ENCODE peak calls at places on chromosomes 3 and 15, in four cellular contexts. One of them, this sample, is unnamed.

GRCh38 chr3:3766140-3766539 is 33.1 kb upstream of the LRRN1 start:
- DNase-seq in K562: no peak
- DNase-seq in H1: no peak
- DNase-seq in SK-N-SH: no peak
- DNase-seq in this sample: no peak

GRCh38 chr3:17678116-17678741 is 64.2 kb downstream of the TBC1D5 start:
- DNase-seq in K562: no peak
- DNase-seq in SK-N-SH: no peak
- DNase-seq in H1: no peak
- DNase-seq in this sample: no peak

GRCh38 chr3:20064796-20065564 is 24.7 kb downstream of the KAT2B start:
- DNase-seq in SK-N-SH: no peak
- DNase-seq in K562: peak; percentile 70
- DNase-seq in H1: no peak
- DNase-seq in this sample: no peak

GRCh38 chr15:58498821-58499580 is 67.2 kb downstream of the LIPC start:
- DNase-seq in K562: no peak
- DNase-seq in H1: no peak
- DNase-seq in SK-N-SH: no peak
- DNase-seq in this sample: no peak

GRCh38 chr3:43768594-43768993 is 77.9 kb downstream of the ABHD5 start:
- DNase-seq in H1: no peak
- DNase-seq in K562: no peak
- DNase-seq in SK-N-SH: no peak
- DNase-seq in this sample: no peak

GRCh38 chr15:45522931-45523331 is 376 bp upstream of the SLC30A4 start:
- DNase-seq in K562: no peak
- DNase-seq in H1: no peak
- DNase-seq in SK-N-SH: no peak
- DNase-seq in this sample: no peak

GRCh38 chr3:64815195-64815627 is 127.4 kb upstream of the ADAMTS9 start:
- DNase-seq in K562: no peak
- DNase-seq in H1: no peak
- DNase-seq in SK-N-SH: peak; percentile 19
- DNase-seq in this sample: no peak

GRCh38 chr15:68304611-68305337 is 27.2 kb downstream of the FEM1B start:
- DNase-seq in K562: no peak
- DNase-seq in SK-N-SH: no peak
- DNase-seq in H1: peak; percentile 63
- DNase-seq in this sample: no peak

GRCh38 chr15:68729789-68730201 is 90.9 kb downstream of the ANP32A start:
- DNase-seq in SK-N-SH: no peak
- DNase-seq in H1: no peak
- DNase-seq in K562: no peak
- DNase-seq in this sample: no peak

GRCh38 chr3:111747490-111747889 is 111.6 kb upstream of the PHLDB2 start:
- DNase-seq in SK-N-SH: no peak
- DNase-seq in H1: no peak
- DNase-seq in K562: no peak
- DNase-seq in this sample: no peak

GRCh38 chr15:58478579-58478978 is 46.8 kb downstream of the LIPC start:
- DNase-seq in SK-N-SH: no peak
- DNase-seq in K562: no peak
- DNase-seq in H1: no peak
- DNase-seq in this sample: no peak

GRCh38 chr3:65412591-65412990 is 626.1 kb downstream of the MAGI1 start:
- DNase-seq in H1: no peak
- DNase-seq in SK-N-SH: no peak
- DNase-seq in K562: no peak
- DNase-seq in this sample: no peak

GRCh38 chr15:78571382-78571781 is 6.1 kb downstream of the CHRNA5 start:
- DNase-seq in H1: no peak
- DNase-seq in SK-N-SH: no peak
- DNase-seq in K562: no peak
- DNase-seq in this sample: no peak

GRCh38 chr3:146160964-146161724 is at the start of gene PLOD2:
- DNase-seq in SK-N-SH: peak; percentile 54
- DNase-seq in H1: peak; percentile 77
- DNase-seq in K562: peak; percentile 9
- DNase-seq in this sample: no peak

GRCh38 chr3:149739396-149739795 is 12.9 kb downstream of the COMMD2 start:
- DNase-seq in SK-N-SH: no peak
- DNase-seq in K562: no peak
- DNase-seq in H1: no peak
- DNase-seq in this sample: no peak

GRCh38 chr3:188349276-188349962 is 195.5 kb downstream of the LPP start:
- DNase-seq in H1: no peak
- DNase-seq in K562: no peak
- DNase-seq in SK-N-SH: no peak
- DNase-seq in this sample: no peak

GRCh38 chr3:60146121-60146520 is 1096.3 kb upstream of the CFAP20DC start:
- DNase-seq in SK-N-SH: no peak
- DNase-seq in H1: no peak
- DNase-seq in K562: no peak
- DNase-seq in this sample: no peak

GRCh38 chr3:143775401-143775970 is 72.8 kb downstream of the SLC9A9 start:
- DNase-seq in K562: peak; percentile 59
- DNase-seq in SK-N-SH: peak; percentile 33
- DNase-seq in H1: no peak
- DNase-seq in this sample: no peak

DNA sequence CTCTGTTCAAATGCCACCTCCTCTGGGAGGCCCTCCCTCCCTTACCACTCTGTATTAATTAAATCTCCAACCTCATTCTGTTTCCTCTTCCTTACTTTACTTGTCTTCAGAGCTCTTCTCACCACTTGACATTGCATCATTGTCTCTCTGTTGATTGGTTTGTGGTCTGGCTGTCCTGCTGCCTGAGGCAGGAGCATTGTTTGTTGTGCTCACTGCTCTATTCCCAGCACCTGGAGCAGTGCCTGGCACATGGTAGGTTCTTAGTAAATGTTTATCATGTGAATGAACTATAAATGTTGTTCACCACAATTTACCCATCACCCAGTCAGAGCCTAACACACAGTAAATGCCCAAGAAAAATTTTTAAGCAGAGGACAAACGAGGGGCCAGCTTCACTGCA is 6.7 kb upstream of the BFSP2 start:
- DNase-seq in H1: no peak
- DNase-seq in K562: no peak
- DNase-seq in SK-N-SH: no peak
- DNase-seq in this sample: no peak
- TF ChIP-seq NRF1 in H1: no peak
- TF ChIP-seq NRF1 in K562: no peak
- TF ChIP-seq NRF1 in SK-N-SH: no peak
- TF ChIP-seq NRF1 in this sample: no peak

GRCh38 chr3:24235121-24235520 is 259.5 kb downstream of the THRB start:
- DNase-seq in K562: no peak
- DNase-seq in SK-N-SH: no peak
- DNase-seq in H1: no peak
- DNase-seq in this sample: no peak

GRCh38 chr3:24240306-24240705 is 254.3 kb downstream of the THRB start:
- DNase-seq in H1: no peak
- DNase-seq in SK-N-SH: no peak
- DNase-seq in K562: no peak
- DNase-seq in this sample: no peak

GRCh38 chr3:24242012-24242698 is 252.5 kb downstream of the THRB start:
- DNase-seq in SK-N-SH: no peak
- DNase-seq in K562: no peak
- DNase-seq in H1: no peak
- DNase-seq in this sample: no peak

GRCh38 chr3:24232784-24233183 is 261.9 kb downstream of the THRB start:
- DNase-seq in SK-N-SH: no peak
- DNase-seq in H1: no peak
- DNase-seq in K562: no peak
- DNase-seq in this sample: no peak

DNA sequence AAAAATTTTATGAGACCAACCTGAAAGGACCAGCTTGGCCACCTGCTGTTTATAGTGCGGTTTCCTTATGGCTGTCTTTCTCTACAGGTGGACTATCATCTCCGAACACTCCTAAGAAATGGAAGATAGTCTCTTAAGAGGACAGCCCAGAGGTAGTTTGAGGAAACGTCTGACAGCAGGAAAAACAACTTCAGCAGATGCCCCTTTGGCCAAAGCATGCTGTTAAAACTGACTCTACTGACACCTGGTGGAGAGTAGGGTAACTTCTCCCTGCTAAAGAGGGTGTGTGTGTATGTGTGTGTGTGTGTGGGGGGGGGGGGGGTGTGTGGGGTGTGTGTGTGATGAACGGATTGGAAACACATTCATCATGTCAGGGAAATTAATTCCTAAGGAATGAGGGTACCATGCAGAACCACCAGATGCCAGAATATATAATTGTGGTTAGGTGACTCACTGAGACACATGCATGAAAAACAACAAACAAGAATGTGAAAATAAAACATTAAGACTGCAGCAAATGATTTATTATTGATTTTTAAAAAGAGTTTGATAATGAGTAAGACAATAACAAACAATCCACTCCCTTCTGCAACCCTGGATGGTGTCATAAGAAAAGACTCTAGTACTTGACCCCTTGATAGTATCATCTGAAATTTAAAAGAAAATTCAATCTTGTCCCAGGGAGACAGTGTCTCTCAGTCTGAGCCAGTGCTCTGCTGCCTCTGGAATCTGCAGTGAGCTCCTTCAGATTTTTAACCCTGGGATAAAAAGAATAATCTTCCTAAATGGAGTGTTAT is 256.5 kb downstream of the THRB start:
- DNase-seq in K562: peak; percentile 76
- DNase-seq in SK-N-SH: peak; percentile 61
- DNase-seq in H1: peak; percentile 51
- DNase-seq in this sample: peak; percentile 8
- TF ChIP-seq NRF1 in K562: no peak
- TF ChIP-seq NRF1 in SK-N-SH: no peak
- TF ChIP-seq NRF1 in H1: no peak
- TF ChIP-seq NRF1 in this sample: no peak

GRCh38 chr3:109924196-109924595 is 586.9 kb upstream of the DPPA4 start:
- DNase-seq in K562: no peak
- DNase-seq in H1: no peak
- DNase-seq in SK-N-SH: no peak
- DNase-seq in this sample: no peak

GRCh38 chr3:109930592-109930991 is 593.2 kb upstream of the DPPA4 start:
- DNase-seq in H1: no peak
- DNase-seq in K562: no peak
- DNase-seq in SK-N-SH: no peak
- DNase-seq in this sample: no peak

GRCh38 chr3:109926376-109926775 is 589.0 kb upstream of the DPPA4 start:
- DNase-seq in H1: no peak
- DNase-seq in K562: no peak
- DNase-seq in SK-N-SH: no peak
- DNase-seq in this sample: no peak

GRCh38 chr3:109927726-109928125 is 590.4 kb upstream of the DPPA4 start:
- DNase-seq in SK-N-SH: no peak
- DNase-seq in K562: no peak
- DNase-seq in H1: no peak
- DNase-seq in this sample: no peak

DNA sequence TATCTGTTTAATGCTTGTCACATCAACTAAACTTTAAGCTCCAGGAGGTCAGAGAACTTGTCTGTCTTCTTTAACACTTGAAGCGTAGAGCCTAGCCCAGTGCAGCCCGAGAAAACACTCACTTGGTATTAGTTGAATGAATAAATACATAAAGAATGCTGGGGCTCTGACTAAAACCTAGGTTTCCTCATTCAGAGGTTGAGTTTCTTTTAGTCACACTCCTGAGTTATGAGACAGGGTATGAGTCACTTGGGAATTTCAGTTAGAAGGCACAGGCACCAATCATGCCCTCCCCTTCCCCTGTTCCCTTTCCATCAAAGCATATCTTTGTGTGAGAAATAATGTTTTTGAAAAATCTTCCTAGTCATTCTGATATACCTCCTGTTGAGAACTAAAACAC is 589.8 kb upstream of the DPPA4 start:
- DNase-seq in SK-N-SH: peak; percentile 2
- DNase-seq in K562: no peak
- DNase-seq in H1: no peak
- DNase-seq in this sample: no peak
- TF ChIP-seq NRF1 in SK-N-SH: no peak
- TF ChIP-seq NRF1 in K562: no peak
- TF ChIP-seq NRF1 in H1: no peak
- TF ChIP-seq NRF1 in this sample: no peak

GRCh38 chr3:157059181-157059580 is 100.8 kb downstream of the CCNL1 start:
- DNase-seq in SK-N-SH: no peak
- DNase-seq in K562: no peak
- DNase-seq in H1: no peak
- DNase-seq in this sample: no peak

GRCh38 chr3:157061271-157061670 is 98.7 kb downstream of the CCNL1 start:
- DNase-seq in H1: no peak
- DNase-seq in K562: no peak
- DNase-seq in SK-N-SH: no peak
- DNase-seq in this sample: no peak

GRCh38 chr3:157056035-157056434 is 103.9 kb downstream of the CCNL1 start:
- DNase-seq in SK-N-SH: no peak
- DNase-seq in H1: no peak
- DNase-seq in K562: no peak
- DNase-seq in this sample: no peak

GRCh38 chr3:157059661-157060060 is 100.3 kb downstream of the CCNL1 start:
- DNase-seq in SK-N-SH: no peak
- DNase-seq in K562: no peak
- DNase-seq in H1: no peak
- DNase-seq in this sample: peak; percentile 42

DNA sequence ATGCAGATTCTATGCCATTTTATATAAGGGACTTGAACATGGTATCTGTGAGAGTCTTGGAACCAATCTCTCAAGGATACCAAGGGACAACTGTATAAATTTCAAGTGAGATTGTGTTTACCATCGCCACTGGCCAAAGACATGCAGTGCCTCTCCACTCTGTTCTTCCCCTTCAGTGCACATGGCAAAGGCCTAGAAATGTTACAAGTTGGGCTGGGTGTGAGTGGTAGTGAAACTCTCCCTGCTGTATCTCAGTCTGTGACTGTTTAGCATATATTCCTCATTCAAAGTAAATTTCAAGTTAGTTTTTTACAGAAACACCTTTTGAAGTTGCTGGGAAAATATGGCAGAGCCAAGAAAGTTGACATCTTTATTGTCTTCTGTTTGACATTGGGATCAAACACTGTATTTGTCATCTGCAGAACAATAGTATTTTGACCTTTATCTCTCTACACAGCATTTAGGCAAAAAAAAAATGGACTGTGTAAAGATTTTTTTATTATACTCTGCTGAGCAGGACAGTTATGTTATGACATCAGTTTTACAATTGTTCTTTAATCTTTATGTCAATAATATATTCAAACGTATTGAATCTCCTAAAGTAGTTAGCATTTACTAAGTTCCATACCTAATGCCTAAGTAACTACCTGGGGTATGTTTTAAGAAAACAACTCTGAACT is 101.4 kb downstream of the CCNL1 start:
- DNase-seq in SK-N-SH: no peak
- DNase-seq in H1: no peak
- DNase-seq in K562: no peak
- DNase-seq in this sample: no peak
- TF ChIP-seq NRF1 in SK-N-SH: no peak
- TF ChIP-seq NRF1 in H1: no peak
- TF ChIP-seq NRF1 in K562: no peak
- TF ChIP-seq NRF1 in this sample: no peak